ENCODE peak calls at places on chromosomes 4 and X, in nine cellular contexts. Z, B, W, P, X, Y, F, M and U are unnamed samples.

GRCh38 chrX:30576881-30577280 is 685 bp downstream of the TASL start:
- DNase-seq in Z (no peak), B (no peak), W (no peak), P (no peak), X (no peak), Y (no peak), F (no peak), M (no peak), U (no peak)

GRCh38 chr4:25075851-25076250 is 45.1 kb upstream of the LGI2 start:
- DNase-seq in Z (no peak), B (no peak), W (no peak), P (no peak), X (no peak), Y (no peak), F (no peak), M (no peak), U (no peak)

GRCh38 chr4:182429896-182430295 is 186.7 kb downstream of the TENM3 start:
- DNase-seq in Z (no peak), B (no peak), W (no peak), P (no peak), X (no peak), Y (no peak), F (no peak), M (no peak), U (no peak)

GRCh38 chr4:170047774-170048354 is 21.7 kb upstream of the MFAP3L start:
- DNase-seq in Z (no peak), B (peak), W (peak), P (peak), X (peak), Y (no peak), F (peak), M (peak), U (peak)

GRCh38 chrX:107672955-107673378 is 44.7 kb downstream of the PRPS1 start:
- DNase-seq in Z (peak), B (peak), W (no peak), P (peak), X (peak), Y (no peak), F (peak), M (peak), U (peak)

GRCh38 chr4:48557478-48557877 is 67.4 kb downstream of the ZAR1 start:
- DNase-seq in Z (no peak), B (peak), W (no peak), P (no peak), X (no peak), Y (no peak), F (no peak), M (no peak), U (no peak)

GRCh38 chr4:150960818-150961217 is 54.3 kb downstream of the LRBA start:
- DNase-seq in Z (no peak), B (peak), W (no peak), P (peak), X (no peak), Y (peak), F (no peak), M (peak), U (no peak)

GRCh38 chr4:183388777-183389176 is 55.7 kb upstream of the CDKN2AIP start:
- DNase-seq in Z (peak), B (no peak), W (no peak), P (no peak), X (no peak), Y (no peak), F (no peak), M (no peak), U (no peak)

GRCh38 chr4:90328558-90328957 is 201.4 kb downstream of the CCSER1 start:
- DNase-seq in Z (no peak), B (no peak), W (peak), P (no peak), X (no peak), Y (no peak), F (no peak), M (peak), U (no peak)

GRCh38 chr4:141654098-141654497 is 17.7 kb downstream of the IL15 start:
- DNase-seq in Z (peak), B (peak), W (peak), P (no peak), X (no peak), Y (no peak), F (no peak), M (peak), U (peak)

GRCh38 chr4:104591505-104591904 is 96.8 kb upstream of the CXXC4 start:
- DNase-seq in Z (no peak), B (peak), W (peak), P (no peak), X (no peak), Y (no peak), F (no peak), M (peak), U (peak)

GRCh38 chr4:13218316-13218958 is 265.7 kb downstream of the RAB28 start:
- DNase-seq in Z (no peak), B (no peak), W (no peak), P (no peak), X (no peak), Y (no peak), F (no peak), M (no peak), U (no peak)

GRCh38 chr4:55866973-55867574 is 13.6 kb downstream of the EXOC1 start:
- DNase-seq in Z (no peak), B (no peak), W (no peak), P (peak), X (no peak), Y (peak), F (no peak), M (peak), U (no peak)

GRCh38 chrX:7711167-7711566 is 131.8 kb upstream of the VCX start:
- DNase-seq in Z (no peak), B (no peak), W (no peak), P (no peak), X (no peak), Y (peak), F (no peak), M (no peak), U (no peak)

GRCh38 chr4:37244583-37245390 is at the start of gene NWD2:
- DNase-seq in Z (no peak), B (peak), W (peak), P (no peak), X (no peak), Y (no peak), F (peak), M (peak), U (peak)

GRCh38 chr4:101981756-101982155 is 191.2 kb downstream of the BANK1 start:
- DNase-seq in Z (no peak), B (no peak), W (no peak), P (no peak), X (no peak), Y (peak), F (no peak), M (no peak), U (peak)

GRCh38 chr4:6963139-6963611 is 53.5 kb downstream of the TBC1D14 start:
- DNase-seq in Z (no peak), B (no peak), W (no peak), P (no peak), X (no peak), Y (no peak), F (no peak), M (no peak), U (no peak)

GRCh38 chrX:75781618-75782017 is 3.4 kb downstream of the MAGEE2 start:
- DNase-seq in Z (no peak), B (no peak), W (no peak), P (no peak), X (no peak), Y (no peak), F (no peak), M (no peak), U (no peak)

GRCh38 chr4:8009097-8009496 is 69.4 kb upstream of the AFAP1 start:
- DNase-seq in Z (no peak), B (no peak), W (no peak), P (no peak), X (no peak), Y (no peak), F (no peak), M (no peak), U (no peak)

GRCh38 chr4:123481034-123481433 is 84.4 kb downstream of the SPRY1 start:
- DNase-seq in Z (no peak), B (no peak), W (no peak), P (peak), X (no peak), Y (peak), F (no peak), M (no peak), U (no peak)

GRCh38 chr4:3856604-3857204 is 90.5 kb downstream of the ADRA2C start:
- DNase-seq in Z (no peak), B (no peak), W (no peak), P (no peak), X (no peak), Y (no peak), F (no peak), M (no peak), U (no peak)

GRCh38 chrX:56766554-56767412 is 37.7 kb downstream of the NBDY start:
- DNase-seq in Z (no peak), B (no peak), W (no peak), P (peak), X (no peak), Y (no peak), F (no peak), M (no peak), U (no peak)

GRCh38 chr4:99394913-99395312 is 40.2 kb downstream of the ADH7 start:
- DNase-seq in Z (no peak), B (no peak), W (no peak), P (no peak), X (no peak), Y (no peak), F (no peak), M (no peak), U (no peak)

GRCh38 chr4:180150818-180151217 is 2092.4 kb upstream of the TENM3 start:
- DNase-seq in Z (no peak), B (no peak), W (no peak), P (no peak), X (no peak), Y (no peak), F (no peak), M (no peak), U (no peak)

GRCh38 chrX:12950851-12951589 is 23.9 kb upstream of the TMSB4X start:
- DNase-seq in Z (no peak), B (peak), W (peak), P (no peak), X (no peak), Y (no peak), F (no peak), M (peak), U (peak)

GRCh38 chr4:85151786-85152185 is 185.3 kb upstream of the WDFY3 start:
- DNase-seq in Z (no peak), B (no peak), W (no peak), P (no peak), X (no peak), Y (no peak), F (no peak), M (no peak), U (no peak)

GRCh38 chrX:110383414-110383813 is 24.8 kb downstream of the RTL9 start:
- DNase-seq in Z (no peak), B (no peak), W (no peak), P (peak), X (no peak), Y (no peak), F (no peak), M (no peak), U (no peak)

GRCh38 chrX:95612350-95612749 is 1072.3 kb upstream of the DIAPH2 start:
- DNase-seq in Z (no peak), B (no peak), W (no peak), P (no peak), X (no peak), Y (no peak), F (no peak), M (no peak), U (no peak)

DNA sequence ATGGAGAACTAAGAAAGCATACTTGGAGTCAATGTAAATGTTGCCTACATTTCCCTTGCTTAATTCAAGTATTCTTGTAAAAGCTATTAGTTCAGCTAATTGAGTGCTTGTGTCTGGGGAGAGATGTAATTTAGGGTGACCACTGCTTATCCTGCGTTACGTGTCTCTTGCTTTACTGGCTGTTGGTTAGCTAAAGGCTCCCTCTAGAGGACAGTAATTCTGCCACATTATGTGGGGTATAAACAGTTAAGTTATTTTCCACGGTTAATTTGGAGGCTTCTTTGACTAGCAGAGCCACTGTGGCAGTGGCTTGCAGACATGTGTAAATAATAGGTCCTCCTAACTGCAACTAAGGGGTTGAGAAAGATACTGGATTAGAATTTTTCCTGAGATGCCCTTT is 25.3 kb upstream of the NAF1 start:
- DNase-seq in Z (no peak), B (no peak), W (no peak), P (peak), X (no peak), Y (no peak), F (no peak), M (no peak), U (no peak)
- TF ChIP-seq CTCF in Z (no peak), B (peak), W (no peak), P (peak), X (no peak), Y (peak), F (no peak), M (peak), U (no peak)

GRCh38 chr4:153205028-153205648 is 895 bp downstream of the TRIM2 start:
- DNase-seq in Z (no peak), B (no peak), W (no peak), P (no peak), X (no peak), Y (no peak), F (no peak), M (no peak), U (peak)
- TF ChIP-seq CTCF in Z (no peak), B (no peak), W (peak), P (no peak), X (no peak), Y (no peak), F (peak), M (no peak), U (no peak)

DNA sequence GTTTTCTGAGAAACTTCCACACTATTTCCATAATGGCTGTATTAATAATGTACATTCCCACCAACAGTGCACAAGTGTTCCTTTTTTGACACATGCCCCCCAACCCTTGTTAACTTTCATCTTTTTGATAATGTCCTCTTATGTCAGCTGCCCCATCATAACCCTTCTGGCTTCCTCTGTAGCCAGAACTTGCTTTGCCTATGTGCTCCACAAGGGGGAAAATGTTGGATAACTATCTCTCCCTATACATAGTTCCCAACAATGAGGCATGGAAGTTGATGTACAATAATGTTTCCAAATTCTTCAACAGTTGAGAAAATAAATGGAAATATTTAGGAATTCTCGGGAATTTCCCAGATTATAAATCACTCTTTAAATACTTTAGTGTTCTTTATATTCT is 142.9 kb downstream of the ASB9 start:
- DNase-seq in Z (no peak), B (no peak), W (no peak), P (no peak), X (no peak), Y (no peak), F (no peak), M (no peak), U (no peak)
- TF ChIP-seq CTCF in Z (no peak), B (no peak), W (no peak), P (peak), X (no peak), Y (no peak), F (peak), M (no peak), U (no peak)

GRCh38 chr4:41692717-41693345 is 55.7 kb downstream of the PHOX2B start:
- DNase-seq in Z (no peak), B (peak), W (peak), P (peak), X (peak), Y (peak), F (peak), M (peak), U (peak)
- TF ChIP-seq CTCF in Z (peak), B (peak), W (peak), P (peak), X (peak), Y (peak), F (peak), M (peak), U (peak)

DNA sequence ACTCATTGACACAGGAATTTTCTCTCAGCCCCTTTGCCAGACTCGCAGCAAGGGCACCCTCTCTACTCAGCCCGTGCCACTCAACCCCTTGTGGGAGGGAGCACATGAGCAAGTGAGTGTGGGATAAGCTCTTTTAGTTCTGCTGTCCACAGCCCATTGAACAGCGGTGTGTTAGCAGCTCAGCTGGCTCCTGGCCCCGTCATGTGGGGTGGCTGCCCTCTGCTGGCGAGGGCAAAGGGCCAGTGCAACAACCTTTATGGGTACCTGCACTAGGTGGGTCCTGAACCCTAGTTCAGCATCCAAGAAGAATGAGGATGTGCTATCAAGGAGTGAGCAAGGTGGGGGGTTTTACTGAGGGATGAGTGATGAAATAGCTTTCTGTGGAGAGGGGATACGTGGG is 85.0 kb upstream of the ZNF81 start:
- DNase-seq in Z (no peak), B (peak), W (no peak), P (peak), X (no peak), Y (no peak), F (no peak), M (peak), U (peak)
- TF ChIP-seq CTCF in Z (no peak), B (no peak), W (peak), P (peak), X (no peak), Y (peak), F (peak), M (peak), U (no peak)

GRCh38 chr4:176838611-176839411 is 46.1 kb upstream of the VEGFC start:
- DNase-seq in Z (no peak), B (no peak), W (no peak), P (peak), X (no peak), Y (no peak), F (no peak), M (no peak), U (no peak)
- TF ChIP-seq CTCF in Z (no peak), B (no peak), W (no peak), P (no peak), X (no peak), Y (no peak), F (no peak), M (no peak), U (no peak)

GRCh38 chrX:66731398-66731797 is 92.5 kb upstream of the EDA2R start:
- DNase-seq in Z (no peak), B (no peak), W (no peak), P (peak), X (no peak), Y (no peak), F (no peak), M (no peak), U (peak)

DNA sequence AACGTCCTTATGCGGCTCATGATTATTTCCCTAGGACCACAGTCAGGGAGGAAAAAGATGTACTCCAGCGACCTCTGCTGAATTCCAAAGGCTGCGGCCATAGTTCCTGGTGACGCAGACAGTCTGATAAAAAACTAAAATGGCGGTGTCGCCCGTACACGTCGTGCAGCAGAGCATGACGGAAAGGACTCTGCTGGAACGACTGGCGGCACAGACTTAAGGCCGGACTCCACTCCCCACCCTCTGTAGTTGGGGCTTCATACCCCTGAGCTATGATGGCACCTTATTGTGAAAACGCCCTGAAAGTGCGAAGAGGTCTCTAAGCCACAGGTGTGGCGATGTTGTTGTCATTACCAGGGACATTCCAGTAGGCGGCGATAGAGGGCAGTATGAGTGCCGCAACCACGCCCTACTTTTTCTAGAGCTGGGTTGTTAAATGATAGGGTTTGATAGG is 90.0 kb upstream of the EDA2R start:
- DNase-seq in Z (peak), B (peak), W (peak), P (peak), X (peak), Y (no peak), F (peak), M (no peak), U (peak)
- TF ChIP-seq CTCF in Z (peak), B (peak), W (peak), P (peak), X (peak), Y (peak), F (peak), M (peak), U (peak)

GRCh38 chrX:128800138-128800537 is 723.2 kb downstream of the SMARCA1 start:
- DNase-seq in Z (no peak), B (no peak), W (no peak), P (no peak), X (no peak), Y (no peak), F (no peak), M (no peak), U (no peak)
- TF ChIP-seq CTCF in Z (no peak), B (peak), W (peak), P (no peak), X (no peak), Y (no peak), F (peak), M (peak), U (no peak)

GRCh38 chrX:67652581-67652980 is 108.8 kb downstream of the AR start:
- DNase-seq in Z (no peak), B (no peak), W (no peak), P (no peak), X (no peak), Y (no peak), F (no peak), M (no peak), U (no peak)

GRCh38 chrX:67651437-67652142 is 107.8 kb downstream of the AR start:
- DNase-seq in Z (no peak), B (no peak), W (no peak), P (no peak), X (no peak), Y (no peak), F (no peak), M (no peak), U (no peak)

GRCh38 chrX:67654301-67654700 is 110.5 kb downstream of the AR start:
- DNase-seq in Z (no peak), B (no peak), W (no peak), P (no peak), X (no peak), Y (no peak), F (no peak), M (no peak), U (no peak)

GRCh38 chrX:67648361-67648760 is 104.5 kb downstream of the AR start:
- DNase-seq in Z (no peak), B (no peak), W (no peak), P (no peak), X (no peak), Y (no peak), F (no peak), M (no peak), U (no peak)
- TF ChIP-seq CTCF in Z (no peak), B (no peak), W (no peak), P (no peak), X (no peak), Y (no peak), F (no peak), M (no peak), U (no peak)

DNA sequence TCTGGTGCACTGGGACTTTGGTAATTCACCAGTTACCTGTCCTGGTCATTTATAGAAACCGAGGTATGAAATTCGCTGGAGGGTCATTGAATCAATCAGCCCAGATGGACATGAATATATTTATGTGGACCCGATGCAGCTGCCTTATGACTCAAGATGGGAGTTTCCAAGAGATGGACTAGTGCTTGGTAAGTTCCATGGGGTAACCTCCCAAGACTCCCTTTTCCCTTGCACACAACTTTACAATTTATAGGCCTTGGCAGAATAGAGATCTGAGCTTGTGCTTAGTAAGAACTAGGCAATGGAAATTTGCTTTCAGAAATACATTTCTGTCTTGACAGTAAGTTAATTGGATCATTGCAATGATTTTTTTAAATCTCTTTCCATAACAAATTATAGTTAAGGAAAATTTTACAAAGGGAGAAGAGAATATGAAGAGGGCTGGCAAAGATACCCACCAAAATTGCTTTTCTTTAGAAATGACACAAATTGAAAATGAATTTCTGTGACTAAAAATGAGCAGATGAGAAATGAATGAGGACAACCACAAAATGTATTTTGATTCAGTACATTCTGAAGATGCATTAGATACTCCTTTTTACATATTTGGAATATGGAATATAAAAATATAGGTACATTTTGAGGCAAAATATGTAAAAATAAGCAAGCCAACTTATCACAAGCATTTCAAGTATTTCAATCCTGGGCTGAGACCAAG is 45.9 kb downstream of the PDGFRA start:
- DNase-seq in Z (no peak), B (no peak), W (no peak), P (no peak), X (no peak), Y (no peak), F (no peak), M (no peak), U (no peak)
- TF ChIP-seq CTCF in Z (no peak), B (no peak), W (no peak), P (no peak), X (no peak), Y (no peak), F (no peak), M (no peak), U (no peak)